ENCODE peak calls at places on chromosomes 13 and 19, in four cellular contexts. H is GM12878, A is HepG2, V is K562. P is an unnamed sample.

GRCh38 chr19:31519216-31519615 is 170.0 kb upstream of the TSHZ3 start:
- DNase-seq in H (no peak), A (no peak), V (no peak), P (no peak)

GRCh38 chr13:52353116-52353718 is 52.8 kb downstream of the THSD1 start:
- DNase-seq in H (no peak), A (no peak), V (no peak), P (no peak)

GRCh38 chr13:51032831-51033230 is 78.2 kb downstream of the C13orf42 start:
- DNase-seq in H (no peak), A (no peak), V (no peak), P (no peak)

GRCh38 chr13:48750588-48751383 is 97.1 kb downstream of the CYSLTR2 start:
- DNase-seq in H (no peak), A (no peak), V (no peak), P (no peak)

GRCh38 chr19:49441210-49441959 is at the start of gene SLC17A7:
- DNase-seq in H (no peak), A (no peak), V (peak; percentile 88), P (peak; percentile 85)

GRCh38 chr13:95083758-95084157 is 217.5 kb downstream of the ABCC4 start:
- DNase-seq in H (no peak), A (no peak), V (no peak), P (no peak)

GRCh38 chr19:795691-796581 is 1.3 kb upstream of the PTBP1 start:
- DNase-seq in H (no peak), A (no peak), V (no peak), P (no peak)

GRCh38 chr13:48571121-48571901 is 38.4 kb upstream of the RCBTB2 start:
- DNase-seq in H (no peak), A (no peak), V (no peak), P (no peak)

GRCh38 chr19:10998045-10998533 is 37.3 kb downstream of the SMARCA4 start:
- DNase-seq in H (no peak), A (peak; percentile 81), V (no peak), P (no peak)

GRCh38 chr19:7808108-7808507 is 21.9 kb upstream of the EVI5L start:
- DNase-seq in H (no peak), A (no peak), V (no peak), P (no peak)

GRCh38 chr13:25752957-25753540 is 298.8 kb downstream of the SHISA2 start:
- DNase-seq in H (no peak), A (no peak), V (no peak), P (no peak)

GRCh38 chr13:101473458-101473857 is 21.0 kb downstream of the ITGBL1 start:
- DNase-seq in H (no peak), A (no peak), V (no peak), P (no peak)

GRCh38 chr13:110911880-110912279 is 3.0 kb downstream of the ANKRD10 start:
- DNase-seq in H (no peak), A (no peak), V (no peak), P (no peak)

GRCh38 chr19:13118424-13119193 is 545 bp downstream of the NACC1 start:
- DNase-seq in H (no peak), A (peak; percentile 50), V (peak; percentile 92), P (peak; percentile 96)

GRCh38 chr19:29779921-29780320 is 31.9 kb upstream of the CCNE1 start:
- DNase-seq in H (no peak), A (no peak), V (no peak), P (peak; percentile 51)

GRCh38 chr19:8731428-8732169 is 10.2 kb downstream of the OR2Z1 start:
- DNase-seq in H (no peak), A (no peak), V (no peak), P (no peak)

GRCh38 chr13:94400874-94401273 is 78.6 kb downstream of the DCT start:
- DNase-seq in H (no peak), A (peak; percentile 29), V (no peak), P (no peak)

GRCh38 chr19:7742575-7742974 is 4.8 kb downstream of the CD209 start:
- DNase-seq in H (no peak), A (no peak), V (peak; percentile 51), P (no peak)

GRCh38 chr19:38831142-38831605 is 420 bp downstream of the ECH1 start:
- DNase-seq in H (no peak), A (peak; percentile 87), V (no peak), P (peak; percentile 43)

GRCh38 chr19:31312004-31312403 is 37.2 kb downstream of the TSHZ3 start:
- DNase-seq in H (no peak), A (no peak), V (no peak), P (no peak)

GRCh38 chr13:106100261-106100919 is 435.1 kb downstream of the EFNB2 start:
- DNase-seq in H (no peak), A (no peak), V (no peak), P (peak; percentile 77)

GRCh38 chr19:31355330-31356289 is 6.4 kb upstream of the TSHZ3 start:
- DNase-seq in H (no peak), A (no peak), V (no peak), P (peak; percentile 47)

GRCh38 chr13:32838985-32839384 is 177.2 kb upstream of the KL start:
- DNase-seq in H (no peak), A (peak; percentile 24), V (no peak), P (no peak)

GRCh38 chr13:51764184-51765141 is 39.5 kb downstream of the DHRS12 start:
- DNase-seq in H (peak; percentile 65), A (peak; percentile 92), V (no peak), P (no peak)

GRCh38 chr13:23129329-23129728 is 51.5 kb upstream of the SGCG start:
- DNase-seq in H (no peak), A (no peak), V (no peak), P (no peak)

GRCh38 chr19:5128251-5128931 is 159.5 kb downstream of the KDM4B start:
- DNase-seq in H (no peak), A (no peak), V (peak; percentile 93), P (no peak)

GRCh38 chr13:39512687-39513086 is 90.3 kb downstream of the LHFPL6 start:
- DNase-seq in H (no peak), A (no peak), V (no peak), P (no peak)

GRCh38 chr13:33279898-33280549 is 5.5 kb downstream of the STARD13 start:
- DNase-seq in H (no peak), A (peak; percentile 47), V (no peak), P (no peak)

GRCh38 chr13:89227356-89227755 is 1556.2 kb downstream of the SLITRK5 start:
- DNase-seq in H (no peak), A (no peak), V (no peak), P (no peak)

GRCh38 chr19:18097217-18097992 is at the start of gene MAST3:
- DNase-seq in H (peak; percentile 64), A (peak; percentile 70), V (peak; percentile 99), P (peak; percentile 93)

GRCh38 chr13:110347535-110348308 is 40.6 kb downstream of the COL4A2 start:
- DNase-seq in H (no peak), A (peak; percentile 7), V (no peak), P (no peak)

GRCh38 chr19:11322269-11323024 is 17.0 kb downstream of the RAB3D start:
- DNase-seq in H (no peak), A (no peak), V (no peak), P (no peak)

GRCh38 chr19:41354343-41354974 is 737 bp upstream of the TGFB1 start:
- DNase-seq in H (no peak), A (no peak), V (no peak), P (no peak)

GRCh38 chr13:35514166-35514565 is 37.7 kb upstream of the MAB21L1 start:
- DNase-seq in H (no peak), A (no peak), V (no peak), P (no peak)

GRCh38 chr13:75550159-75550567 is 572 bp downstream of the UCHL3 start:
- DNase-seq in H (no peak), A (peak; percentile 52), V (peak; percentile 18), P (no peak)
- TF ChIP-seq ESRRA in H (no peak), A (no peak), V (no peak), P (no peak)

DNA sequence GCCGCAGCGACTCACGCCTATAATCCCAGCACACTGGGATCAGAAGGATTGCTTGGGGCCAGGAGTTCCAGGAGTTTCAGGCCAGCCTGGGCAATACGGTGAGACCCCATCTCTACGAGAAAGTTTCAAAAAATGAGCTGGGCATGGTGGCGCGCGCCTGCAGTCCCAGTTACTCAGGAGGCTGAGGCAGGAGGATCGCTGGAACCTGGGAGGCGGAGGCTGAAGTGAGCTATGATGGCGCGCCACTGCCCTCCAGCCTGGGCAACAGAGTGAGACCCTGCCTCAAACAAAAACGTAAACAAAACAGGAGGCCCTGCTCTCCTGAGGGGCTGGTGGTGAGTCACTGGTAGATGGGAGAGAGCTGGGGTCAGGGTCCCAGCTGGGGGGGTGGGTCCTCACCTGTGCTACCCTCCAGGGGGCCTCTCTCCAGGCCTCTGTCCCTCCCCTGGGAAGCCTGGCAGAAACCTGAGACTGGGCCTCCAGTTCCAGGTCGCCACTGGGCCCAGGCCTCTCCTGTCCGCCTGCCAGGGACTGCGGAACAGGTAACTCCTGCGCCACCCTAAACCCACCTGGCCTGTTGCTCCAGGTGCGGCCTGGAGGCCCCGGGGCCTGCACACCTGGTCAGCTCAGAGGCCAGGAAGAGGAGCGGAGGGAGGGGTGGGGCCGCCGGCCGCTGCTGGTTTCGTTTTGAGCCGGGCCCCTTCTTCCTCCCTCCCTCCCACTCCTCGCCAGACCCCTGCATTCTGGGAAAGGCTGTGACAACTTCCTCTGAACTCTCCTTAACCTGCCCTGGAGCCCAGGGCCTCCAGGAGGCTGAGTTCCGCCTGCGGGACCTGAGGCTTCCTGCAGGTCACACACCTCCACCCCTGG is 17.2 kb upstream of the ZBTB7A start:
- DNase-seq in H (no peak), A (no peak), V (no peak), P (no peak)
- TF ChIP-seq MAX in H (no peak), A (no peak), V (peak; percentile 77), P (no peak)

DNA sequence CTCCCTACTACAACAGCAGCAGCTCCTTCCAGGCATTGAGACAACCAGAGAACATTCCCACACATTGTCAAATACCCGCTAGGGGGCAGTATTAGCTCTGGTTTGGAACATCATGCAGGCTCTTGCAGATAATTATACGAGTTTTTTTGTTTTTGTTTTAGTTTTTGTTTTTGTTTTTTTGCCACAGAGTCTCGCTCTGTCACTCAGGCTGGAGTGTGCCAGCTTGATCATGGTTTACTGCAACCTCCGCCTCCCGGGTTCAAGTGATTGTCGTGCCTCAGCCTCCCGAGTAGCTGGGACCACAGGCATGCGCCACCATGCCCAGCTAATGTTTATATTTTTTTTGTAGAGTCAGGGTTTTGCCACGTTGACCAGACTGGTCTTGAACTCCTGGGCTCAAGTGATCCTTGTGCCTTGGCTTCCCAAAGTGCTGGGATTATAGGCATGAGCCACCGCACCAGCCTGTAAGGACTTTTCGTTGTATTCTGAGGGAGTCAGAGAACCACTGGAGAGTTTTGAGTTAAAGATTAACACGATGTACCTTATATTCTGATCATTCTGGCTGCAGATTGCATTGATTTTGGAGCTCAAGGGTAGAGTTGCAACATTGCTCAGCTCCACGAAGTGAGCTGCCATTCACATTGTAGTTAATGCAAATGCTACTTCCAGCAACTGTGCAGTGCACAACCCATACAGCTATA is 41.7 kb upstream of the CEACAM20 start:
- DNase-seq in H (no peak), A (peak; percentile 80), V (peak; percentile 67), P (peak; percentile 76)
- TF ChIP-seq ATF2 in H (no peak), A (peak; percentile 57), V (no peak), P (no peak)

DNA sequence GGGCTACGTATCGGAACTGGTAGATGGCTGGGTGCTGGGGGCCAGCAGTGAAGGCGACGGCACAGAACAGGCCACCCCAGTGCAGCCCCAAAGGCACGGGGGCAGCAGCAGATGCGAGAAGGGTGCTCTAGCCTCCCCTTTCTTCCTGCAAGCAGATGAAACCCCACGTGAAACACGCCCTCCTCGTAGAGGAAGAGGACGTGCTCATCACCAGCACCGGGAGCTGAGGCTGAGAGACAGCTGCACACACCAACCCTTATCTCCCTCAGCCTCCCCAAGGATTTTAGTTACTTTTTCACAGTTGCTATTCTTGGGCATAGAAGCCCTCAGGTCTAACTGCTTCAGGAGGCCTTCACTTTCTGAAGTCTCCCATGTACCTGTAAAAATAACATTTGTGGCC is 11.9 kb downstream of the ZNF787 start:
- DNase-seq in H (no peak), A (no peak), V (no peak), P (no peak)
- TF ChIP-seq ESRRA in H (no peak), A (no peak), V (no peak), P (no peak)

GRCh38 chr19:28065026-28065425 is 1147.9 kb downstream of the UQCRFS1 start:
- DNase-seq in H (no peak), A (no peak), V (no peak), P (no peak)
- TF ChIP-seq MAX in H (no peak), A (no peak), V (no peak), P (no peak)

P was measured in WTC11.